ENCODE peak calls at places on chromosomes 3 and 15, in four cellular contexts. H, F, L and O are unnamed samples. For H3K4me1, the result is how much of the 10 kb centered on the place peaks cover.

GRCh38 chr3:27900316-27900715 is 178.2 kb upstream of the EOMES start:
- DNase-seq in H (no peak), F (no peak), L (no peak), O (no peak)

GRCh38 chr3:27311400-27311799 is 57.8 kb downstream of the NEK10 start:
- DNase-seq in H (peak), F (peak), L (no peak), O (no peak)

GRCh38 chr3:11835028-11835639 is 11.6 kb downstream of the TAMM41 start:
- DNase-seq in H (no peak), F (peak), L (no peak), O (peak)

GRCh38 chr3:8519156-8519555 is 17.5 kb downstream of the LMCD1 start:
- DNase-seq in H (no peak), F (no peak), L (no peak), O (no peak)

GRCh38 chr3:158539414-158540014 is 31.5 kb upstream of the MLF1 start:
- DNase-seq in H (peak), F (peak), L (no peak), O (peak)

GRCh38 chr3:60765788-60766187 is 485.5 kb downstream of the FHIT start:
- DNase-seq in H (no peak), F (no peak), L (no peak), O (no peak)

GRCh38 chr3:23945903-23946751 is 1.0 kb downstream of the NR1D2 start:
- DNase-seq in H (peak), F (peak), L (peak), O (peak)

GRCh38 chr3:29644261-29644660 is 363.4 kb downstream of the RBMS3 start:
- DNase-seq in H (no peak), F (no peak), L (no peak), O (no peak)

GRCh38 chr15:40894689-40895308 is 549 bp downstream of the VPS18 start:
- DNase-seq in H (peak), F (peak), L (no peak), O (peak)

GRCh38 chr15:38085931-38086562 is 151.6 kb downstream of the TMCO5A start:
- DNase-seq in H (no peak), F (no peak), L (peak), O (no peak)

GRCh38 chr3:43995078-43995928 is 246.4 kb upstream of the TOPAZ1 start:
- DNase-seq in H (no peak), F (peak), L (no peak), O (no peak)

GRCh38 chr15:35657679-35658201 is 111.8 kb upstream of the DPH6 start:
- DNase-seq in H (no peak), F (no peak), L (no peak), O (no peak)

GRCh38 chr3:15819576-15819975 is 21.8 kb upstream of the ANKRD28 start:
- DNase-seq in H (no peak), F (no peak), L (no peak), O (no peak)

GRCh38 chr3:42376397-42376798 is 34.0 kb downstream of the LYZL4 start:
- DNase-seq in H (no peak), F (no peak), L (no peak), O (peak)

GRCh38 chr3:8443829-8444791 is 57.5 kb upstream of the LMCD1 start:
- DNase-seq in H (peak), F (peak), L (no peak), O (no peak)

GRCh38 chr3:877001-877400 is 215.8 kb upstream of the CNTN6 start:
- DNase-seq in H (no peak), F (no peak), L (no peak), O (no peak)

GRCh38 chr15:33370225-33371020 is 59.7 kb downstream of the RYR3 start:
- DNase-seq in H (no peak), F (no peak), L (no peak), O (no peak)

GRCh38 chr3:107689355-107689754 is 166.6 kb downstream of the BBX start:
- DNase-seq in H (peak), F (peak), L (no peak), O (no peak)

GRCh38 chr3:38459499-38460048 is 5.9 kb downstream of the ACVR2B start:
- DNase-seq in H (no peak), F (no peak), L (no peak), O (no peak)

GRCh38 chr15:88256261-88257230 is at the start of gene NTRK3:
- DNase-seq in H (no peak), F (peak), L (no peak), O (no peak)

DNA sequence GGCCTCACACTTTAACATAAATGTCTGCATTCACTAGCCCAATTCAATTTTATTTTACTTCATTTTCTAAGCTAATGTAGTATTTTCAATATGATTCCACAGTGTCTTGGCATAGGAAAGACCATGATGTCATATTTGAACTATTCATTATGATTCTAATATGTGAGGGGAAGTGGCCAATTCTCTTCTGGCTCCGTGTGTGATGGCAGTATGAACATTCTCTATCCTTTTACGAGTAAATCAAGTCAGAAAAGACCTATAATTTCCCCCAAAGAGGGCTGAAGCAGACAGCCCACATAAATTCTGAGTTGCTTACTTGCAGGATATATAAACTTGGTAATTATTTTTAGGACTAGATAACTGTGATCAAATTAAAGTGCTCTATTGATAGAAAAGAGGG is 193.0 kb downstream of the MEX3B start:
- DNase-seq in H (no peak), F (no peak), L (no peak), O (no peak)
- TF ChIP-seq JUNB in H (no peak), F (no peak), L (no peak), O (no peak)

DNA sequence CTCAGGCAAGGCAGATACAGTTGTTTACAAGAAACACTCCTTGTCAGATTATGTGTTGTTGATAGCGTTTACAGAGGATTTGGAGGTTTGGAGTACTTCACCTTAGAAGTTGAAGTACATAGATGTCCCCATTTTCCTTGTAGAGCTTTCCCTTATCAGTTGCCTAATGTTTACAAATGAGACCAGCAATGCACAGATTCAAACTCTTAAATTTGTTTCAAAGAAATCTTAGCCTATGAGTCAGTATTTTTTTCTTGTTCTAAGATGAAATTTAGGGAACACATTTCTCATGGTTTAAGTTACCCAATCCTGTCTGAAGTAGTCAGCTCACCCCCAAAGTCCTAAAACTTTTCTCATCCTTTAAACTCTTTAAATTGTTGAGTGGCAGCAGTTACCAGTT is 6.3 kb upstream of the EIF5A2 start:
- DNase-seq in H (no peak), F (no peak), L (no peak), O (no peak)
- TF ChIP-seq RFX5 in H (no peak), F (no peak), L (no peak), O (no peak)

GRCh38 chr15:64856429-64857145 is 14.9 kb downstream of the PLEKHO2 start:
- DNase-seq in H (peak), F (peak), L (no peak), O (no peak)
- H3K4me1 ChIP-seq in H (under half), F (under half), L (under half), O (under half)

GRCh38 chr15:22786868-22787698 is 639 bp downstream of the NIPA1 start:
- DNase-seq in H (peak), F (peak), L (no peak), O (peak)
- TF ChIP-seq JUNB in H (no peak), F (no peak), L (no peak), O (no peak)

GRCh38 chr3:124881976-124882697 is 5.0 kb downstream of the ITGB5 start:
- DNase-seq in H (no peak), F (no peak), L (no peak), O (no peak)

GRCh38 chr3:124883191-124883747 is 3.9 kb downstream of the ITGB5 start:
- DNase-seq in H (no peak), F (no peak), L (no peak), O (no peak)

GRCh38 chr3:124882749-124883148 is 4.4 kb downstream of the ITGB5 start:
- DNase-seq in H (no peak), F (no peak), L (no peak), O (no peak)

GRCh38 chr3:124885466-124886167 is 1.5 kb downstream of the ITGB5 start:
- DNase-seq in H (no peak), F (peak), L (no peak), O (no peak)

GRCh38 chr3:124883766-124884473 is 3.2 kb downstream of the ITGB5 start:
- DNase-seq in H (no peak), F (no peak), L (no peak), O (no peak)
- TF ChIP-seq RFX5 in H (no peak), F (no peak), L (no peak), O (no peak)

GRCh38 chr15:96349034-96349932 is 18.8 kb downstream of the NR2F2 start:
- DNase-seq in H (no peak), F (no peak), L (no peak), O (no peak)
- H3K4me1 ChIP-seq in H (under half), F (under half), L (under half), O (under half)